ENCODE peak calls at places on chromosomes 5 and 9, in ten cellular contexts. V, G, N, L, S, X, I, U, J and K are unnamed samples. For H3K4me1, the result is how much of the 10 kb centered on the place peaks cover.

GRCh38 chr5:132272341-132273210 is 15.1 kb downstream of the PDLIM4 start:
- DNase-seq in U (peak), S (peak), N (peak), L (peak), I (peak), V (peak), J (peak), G (peak), X (peak), K (no peak)

GRCh38 chr5:38540348-38540747 is 16.1 kb downstream of the LIFR start:
- DNase-seq in J (no peak), N (no peak), I (no peak), V (no peak), X (peak), S (no peak), L (peak), U (peak), G (no peak), K (no peak)

GRCh38 chr9:15213249-15213648 is 93.8 kb downstream of the TTC39B start:
- DNase-seq in U (no peak), N (no peak), G (no peak), X (no peak), I (no peak), J (no peak), V (no peak), L (no peak), S (no peak), K (no peak)

GRCh38 chr9:134190232-134191121 is 26.1 kb upstream of the RNU6ATAC start:
- DNase-seq in L (peak), V (peak), J (no peak), G (no peak), N (no peak), I (no peak), S (no peak), X (no peak), U (peak), K (peak)

GRCh38 chr9:127180457-127181314 is 58.3 kb upstream of the ANGPTL2 start:
- DNase-seq in V (no peak), X (no peak), N (no peak), G (no peak), I (no peak), S (no peak), L (peak), U (peak), J (no peak), K (no peak)

GRCh38 chr5:54696931-54697330 is 179.4 kb downstream of the SNX18 start:
- DNase-seq in L (no peak), S (no peak), I (no peak), N (no peak), U (no peak), X (no peak), G (no peak), J (no peak), V (no peak), K (no peak)

GRCh38 chr9:130888146-130888885 is 8.3 kb downstream of the QRFP start:
- DNase-seq in X (no peak), U (peak), J (no peak), V (no peak), L (peak), N (peak), I (no peak), S (no peak), G (no peak), K (no peak)

GRCh38 chr5:14429102-14429501 is 152.5 kb upstream of the OTULINL start:
- DNase-seq in V (peak), X (peak), N (no peak), G (no peak), U (no peak), I (no peak), J (no peak), S (no peak), L (no peak), K (no peak)

GRCh38 chr5:127092690-127093089 is 19.4 kb upstream of the C5orf63 start:
- DNase-seq in L (no peak), G (peak), S (no peak), J (peak), I (no peak), X (peak), U (no peak), V (peak), N (no peak), K (no peak)

GRCh38 chr5:1058549-1058945 is 49.9 kb downstream of the NKD2 start:
- DNase-seq in N (no peak), S (no peak), J (no peak), I (no peak), L (no peak), X (no peak), U (peak), V (no peak), G (no peak), K (no peak)

GRCh38 chr9:16627967-16628366 is 242.5 kb downstream of the BNC2 start:
- DNase-seq in J (peak), V (peak), X (no peak), G (no peak), U (no peak), L (no peak), I (no peak), S (no peak), N (no peak), K (no peak)

GRCh38 chr9:124352616-124353015 is 62.6 kb downstream of the PSMB7 start:
- DNase-seq in J (peak), S (no peak), U (no peak), G (no peak), I (no peak), N (no peak), X (no peak), V (no peak), L (peak), K (no peak)

GRCh38 chr9:133701321-133701980 is 36.7 kb downstream of the SARDH start:
- DNase-seq in J (peak), X (no peak), I (peak), S (no peak), L (no peak), N (no peak), U (peak), V (no peak), G (no peak), K (no peak)

GRCh38 chr5:122756263-122756911 is 18.5 kb upstream of the SNX2 start:
- DNase-seq in S (no peak), G (no peak), U (no peak), X (no peak), N (no peak), L (no peak), J (peak), I (peak), V (no peak), K (no peak)

GRCh38 chr9:116716441-116716840 is 29.3 kb downstream of the TRIM32 start:
- DNase-seq in X (no peak), S (no peak), U (no peak), L (no peak), V (no peak), I (no peak), G (no peak), N (no peak), J (peak), K (no peak)

GRCh38 chr5:143308726-143309125 is 94.8 kb downstream of the NR3C1 start:
- DNase-seq in X (no peak), G (no peak), S (no peak), U (no peak), J (peak), L (no peak), V (no peak), I (no peak), N (no peak), K (no peak)

GRCh38 chr5:36407396-36407795 is 105.7 kb upstream of the RANBP3L start:
- DNase-seq in I (no peak), U (no peak), L (no peak), V (no peak), J (peak), G (no peak), N (no peak), X (no peak), S (no peak), K (no peak)

GRCh38 chr9:126695186-126696090 is 81.7 kb downstream of the LMX1B start:
- DNase-seq in X (no peak), G (no peak), V (peak), L (no peak), J (no peak), U (no peak), S (no peak), I (no peak), N (no peak), K (no peak)

GRCh38 chr5:41071975-41072374 is 833 bp upstream of the MROH2B start:
- DNase-seq in U (no peak), S (no peak), J (peak), I (no peak), V (no peak), N (no peak), X (no peak), L (no peak), G (no peak), K (no peak)

GRCh38 chr5:75686480-75686879 is 30.8 kb downstream of the POC5 start:
- DNase-seq in N (no peak), L (no peak), S (no peak), X (no peak), I (no peak), J (no peak), G (no peak), U (no peak), V (no peak), K (no peak)

GRCh38 chr9:14323083-14323968 is 9.4 kb upstream of the NFIB start:
- DNase-seq in S (no peak), J (no peak), U (no peak), X (no peak), V (no peak), L (no peak), N (no peak), I (no peak), G (no peak), K (no peak)

GRCh38 chr5:127031863-127032232 is 1.5 kb upstream of the MARCHF3 start:
- DNase-seq in N (no peak), S (no peak), U (no peak), J (peak), L (no peak), X (no peak), I (no peak), G (no peak), V (no peak), K (no peak)

GRCh38 chr9:81719972-81720371 is 30.6 kb upstream of the TLE1 start:
- DNase-seq in X (no peak), S (no peak), J (no peak), L (no peak), G (no peak), I (no peak), V (no peak), N (no peak), U (no peak), K (no peak)
- H3K27ac ChIP-seq in X (no peak), S (no peak), J (no peak), L (no peak), G (no peak), I (no peak), V (no peak), N (no peak), U (no peak), K (no peak)

DNA sequence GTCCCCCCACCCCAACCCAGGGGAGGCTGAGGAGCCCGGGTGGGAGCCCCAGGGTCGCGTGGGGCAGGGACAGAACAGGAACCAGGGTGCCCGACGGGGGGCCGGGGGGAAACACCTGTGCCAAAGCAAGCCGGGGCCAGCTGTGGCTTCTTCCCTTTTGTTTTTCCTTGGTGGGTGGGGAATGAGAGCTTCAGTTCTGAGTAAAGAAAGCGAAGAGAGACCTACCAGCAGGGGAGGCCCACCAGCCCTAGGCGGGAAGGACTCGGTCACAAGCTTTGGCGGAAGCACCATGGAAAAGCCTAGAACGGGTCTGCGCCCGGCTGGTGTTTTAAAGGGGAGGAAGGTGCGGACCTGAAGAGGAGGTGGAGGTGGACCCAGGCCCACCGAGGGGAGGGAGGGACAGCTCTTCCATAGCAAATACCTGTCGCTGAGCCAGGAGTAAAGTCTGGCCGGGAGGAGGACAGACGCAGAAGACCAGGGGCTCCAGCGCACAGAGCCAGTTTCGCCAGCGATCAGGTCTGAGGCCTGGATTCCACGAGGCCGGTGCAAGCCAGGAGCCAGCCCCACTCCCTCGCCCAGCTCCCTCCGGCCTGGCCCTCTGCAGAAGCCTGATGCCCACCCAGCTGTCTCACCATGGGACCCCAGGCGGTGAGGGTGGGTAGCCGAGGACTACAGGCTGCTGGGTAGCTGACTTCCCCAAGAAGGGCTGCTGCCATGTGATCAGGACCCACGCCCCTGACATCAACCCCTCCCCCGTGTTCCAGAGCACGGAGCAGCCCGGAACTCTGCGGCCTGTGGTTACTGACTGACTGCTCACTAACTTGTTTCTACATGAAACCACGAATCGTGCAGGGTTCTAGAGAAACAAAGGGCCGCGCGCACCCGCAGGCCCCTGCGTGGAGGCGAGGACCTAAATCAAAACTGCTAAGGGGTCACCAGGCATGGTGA is 849 bp upstream of the MGAT1 start:
- DNase-seq in V (peak), I (peak), S (no peak), U (peak), J (peak), N (peak), X (peak), L (peak), G (peak), K (peak)
- H3K4me1 ChIP-seq in V (under half), I (half or more), S (half or more), U (half or more), J (half or more), N (half or more), X (under half), L (under half), G (under half), K (half or more)

GRCh38 chr5:126000533-126000932 is 422.7 kb upstream of the GRAMD2B start:
- DNase-seq in G (no peak), I (no peak), X (no peak), N (no peak), J (no peak), L (no peak), V (no peak), U (no peak), S (no peak), K (no peak)

GRCh38 chr5:126007841-126008240 is 415.4 kb upstream of the GRAMD2B start:
- DNase-seq in S (no peak), X (no peak), G (no peak), N (no peak), J (peak), L (no peak), V (no peak), U (no peak), I (no peak), K (no peak)

GRCh38 chr5:126003309-126003708 is 419.9 kb upstream of the GRAMD2B start:
- DNase-seq in I (no peak), X (no peak), G (no peak), J (peak), V (no peak), S (no peak), U (peak), L (peak), N (no peak), K (no peak)

GRCh38 chr5:126004636-126005035 is 418.6 kb upstream of the GRAMD2B start:
- DNase-seq in L (no peak), J (no peak), N (no peak), V (no peak), I (no peak), S (no peak), U (no peak), G (no peak), X (no peak), K (no peak)

DNA sequence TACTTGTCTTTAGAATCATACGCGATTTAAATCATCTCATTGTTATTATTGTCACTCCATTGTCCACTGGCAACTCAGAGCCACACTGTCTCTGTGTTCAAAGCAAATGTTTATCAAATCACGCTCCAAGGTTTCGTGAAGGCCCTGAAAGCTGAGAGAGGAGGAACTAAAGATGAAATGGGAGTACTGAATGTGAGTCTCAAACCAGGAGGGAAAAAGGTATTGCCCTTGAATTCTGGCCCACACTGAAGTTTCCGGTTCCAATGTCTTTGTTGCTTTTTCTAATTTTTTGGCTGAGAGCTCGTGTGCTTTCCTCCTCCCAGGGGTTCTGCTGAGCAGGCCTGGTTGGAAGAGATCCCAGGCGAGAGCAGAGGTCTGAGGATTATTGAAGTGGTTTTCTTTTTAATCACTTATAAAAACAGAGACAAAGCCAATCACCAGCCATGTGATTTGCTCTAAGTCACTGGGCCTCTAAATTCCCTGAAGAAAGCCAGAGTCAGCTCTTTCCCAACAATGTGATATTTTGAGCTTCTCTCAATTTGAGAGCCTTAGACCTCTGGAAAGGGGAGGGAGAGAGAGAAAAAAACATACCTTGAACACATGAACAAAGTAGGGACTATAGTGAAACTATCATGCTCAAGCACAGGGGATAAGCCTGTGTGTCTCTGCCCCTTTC is 420.8 kb upstream of the GRAMD2B start:
- DNase-seq in L (peak), X (peak), U (peak), I (no peak), V (no peak), S (no peak), G (no peak), J (peak), N (no peak), K (peak)
- H3K27ac ChIP-seq in L (peak), X (peak), U (peak), I (no peak), V (peak), S (no peak), G (no peak), J (peak), N (no peak), K (peak)

DNA sequence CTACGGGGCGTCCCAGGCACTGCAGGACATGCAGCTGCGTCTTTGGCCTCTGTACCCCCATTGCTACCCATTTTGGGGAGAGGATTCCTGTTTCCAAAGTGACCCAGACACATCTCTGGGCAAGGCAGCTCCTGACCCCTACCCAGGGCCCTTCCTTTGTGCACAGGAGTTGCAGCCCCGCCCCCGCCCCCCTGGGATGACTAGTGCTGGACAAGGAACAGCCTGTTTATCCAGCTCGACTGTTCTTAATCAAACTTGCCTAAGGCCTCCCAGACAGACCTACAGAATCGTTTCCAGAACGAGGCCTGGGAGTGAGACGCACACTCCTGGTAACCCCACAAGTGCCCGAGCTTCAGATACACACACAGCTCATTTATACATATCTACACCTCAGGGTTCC is 13.2 kb downstream of the DIPK1B start:
- DNase-seq in J (peak), V (no peak), G (no peak), X (no peak), N (no peak), U (no peak), I (no peak), S (no peak), L (no peak), K (no peak)
- H3K4me1 ChIP-seq in J (under half), V (under half), G (under half), X (under half), N (half or more), U (half or more), I (under half), S (half or more), L (under half), K (under half)

GRCh38 chr9:85420750-85421149 is 321.0 kb downstream of the AGTPBP1 start:
- DNase-seq in N (no peak), X (no peak), J (no peak), U (no peak), S (no peak), V (no peak), I (no peak), L (no peak), G (peak), K (no peak)
- H3K27ac ChIP-seq in N (no peak), X (no peak), J (no peak), U (no peak), S (no peak), V (no peak), I (no peak), L (no peak), G (no peak), K (no peak)

DNA sequence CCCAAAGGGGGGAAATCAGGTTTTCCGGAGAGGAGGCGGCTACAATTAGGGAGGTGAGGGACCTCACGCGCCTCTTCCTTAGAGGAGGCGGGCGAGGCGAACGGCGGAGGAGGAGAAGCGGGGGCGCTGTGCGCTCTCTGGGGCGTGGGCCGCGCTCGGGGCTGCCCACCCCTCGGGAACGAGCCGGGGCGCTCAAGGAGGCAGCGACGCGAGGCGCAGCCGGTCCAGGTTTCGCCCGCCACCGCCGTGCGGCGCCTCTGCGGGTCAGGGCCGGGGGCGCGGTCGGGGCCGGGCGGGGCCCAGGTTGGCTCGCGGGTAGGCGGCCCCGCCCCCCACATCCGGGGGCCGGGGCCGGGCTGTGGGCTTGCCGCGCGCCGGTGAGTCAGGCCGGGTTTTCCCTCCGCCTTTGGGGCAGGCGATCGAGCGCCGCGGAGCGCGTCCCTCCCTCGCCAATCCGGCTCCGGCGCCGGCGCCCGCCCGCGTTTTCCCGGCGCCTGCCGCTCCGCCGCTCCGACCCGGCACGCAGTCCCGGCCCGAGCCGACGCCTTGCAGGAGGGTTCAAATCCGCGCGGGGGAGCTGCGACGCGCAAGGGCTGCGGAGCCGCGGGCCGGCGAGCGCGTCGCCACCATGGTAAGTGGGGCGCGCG is at the start of gene N4BP3:
- DNase-seq in J (peak), L (no peak), U (peak), S (peak), N (peak), I (peak), G (peak), X (peak), V (peak), K (no peak)
- H3K4me1 ChIP-seq in J (under half), L (under half), U (under half), S (under half), N (under half), I (under half), G (under half), X (under half), V (under half), K (under half)